ENCODE peak calls at places on chromosomes 6 and 20, in eight cellular contexts. C is CD8-positive, alpha-beta T cell; R is esophagus squamous epithelium; F is mucosa of descending colon; A is A549; Z is SJSA1; M is Caco-2; N is SK-N-SH. H is an unnamed sample.

GRCh38 chr20:1301031-1301529 is 27.9 kb downstream of the SDCBP2 start:
- DNase-seq in A (no peak), N (no peak), Z (peak; percentile 34), R (no peak), C (peak; percentile 75), M (no peak), F (no peak), H (no peak)

GRCh38 chr6:101000334-101000733 is 119.2 kb upstream of the ASCC3 start:
- DNase-seq in M (no peak), R (no peak), C (no peak), A (no peak), Z (no peak), N (no peak), F (no peak), H (no peak)

GRCh38 chr6:150373260-150373701 is 4.5 kb downstream of the IYD start:
- DNase-seq in N (no peak), M (no peak), F (no peak), R (no peak), C (no peak), Z (no peak), A (no peak), H (no peak)

GRCh38 chr6:169723991-169724553 is at the start of gene PHF10:
- DNase-seq in M (peak; percentile 61), C (peak; percentile 64), R (no peak), N (peak; percentile 84), A (no peak), F (peak; percentile 66), Z (peak; percentile 9), H (peak; percentile 36)

GRCh38 chr6:17015551-17016381 is 86.1 kb upstream of the STMND1 start:
- DNase-seq in A (no peak), M (peak; percentile 10), Z (no peak), F (peak; percentile 52), C (peak; percentile 73), N (no peak), R (no peak), H (peak; percentile 16)

GRCh38 chr20:20003088-20003954 is 13.8 kb upstream of the NAA20 start:
- DNase-seq in R (no peak), M (no peak), N (no peak), C (no peak), F (no peak), A (no peak), Z (no peak), H (peak; percentile 27)

GRCh38 chr6:119276211-119276610 is 73.3 kb downstream of the MAN1A1 start:
- DNase-seq in R (no peak), F (no peak), C (no peak), Z (no peak), A (no peak), M (no peak), N (no peak), H (no peak)

GRCh38 chr6:17928514-17929430 is 58.7 kb downstream of the KIF13A start:
- DNase-seq in N (no peak), C (no peak), M (no peak), R (no peak), F (no peak), A (no peak), Z (peak; percentile 76), H (no peak)

GRCh38 chr6:75234126-75234865 is 9.3 kb downstream of the COX7A2 start:
- DNase-seq in F (no peak), Z (no peak), R (no peak), C (no peak), M (no peak), A (no peak), N (no peak), H (no peak)

GRCh38 chr20:60857708-60858107 is 394.4 kb upstream of the CDH4 start:
- DNase-seq in F (no peak), Z (no peak), R (no peak), C (no peak), M (no peak), A (no peak), N (no peak), H (no peak)

GRCh38 chr6:168450921-168451320 is 9.9 kb downstream of the SMOC2 start:
- DNase-seq in A (no peak), R (no peak), M (no peak), F (no peak), N (no peak), C (no peak), Z (no peak), H (no peak)

GRCh38 chr6:156963712-156964700 is 186.8 kb downstream of the ARID1B start:
- DNase-seq in M (no peak), R (no peak), N (no peak), F (no peak), A (no peak), Z (peak; percentile 34), C (no peak), H (no peak)

GRCh38 chr6:12962995-12963394 is 246.4 kb downstream of the PHACTR1 start:
- DNase-seq in Z (no peak), A (no peak), R (no peak), N (no peak), C (no peak), M (no peak), F (no peak), H (no peak)

GRCh38 chr6:80126657-80127350 is 20.3 kb downstream of the BCKDHB start:
- DNase-seq in M (peak; percentile 12), C (no peak), N (no peak), F (no peak), A (no peak), R (no peak), Z (no peak), H (peak; percentile 11)

GRCh38 chr6:29974901-29975560 is 32.7 kb downstream of the HLA-A start:
- DNase-seq in A (no peak), R (no peak), N (no peak), M (no peak), C (no peak), Z (no peak), F (no peak), H (no peak)

GRCh38 chr20:35510946-35511735 is 18.3 kb downstream of the C20orf173 start:
- DNase-seq in M (no peak), R (no peak), C (no peak), Z (no peak), A (no peak), F (no peak), N (no peak), H (no peak)

GRCh38 chr20:8647868-8648495 is 420.9 kb upstream of the PLCB4 start:
- DNase-seq in N (no peak), F (no peak), R (no peak), M (no peak), C (no peak), Z (no peak), A (no peak), H (peak; percentile 7)

GRCh38 chr6:126748141-126748540 is 370.3 kb upstream of the RSPO3 start:
- DNase-seq in C (no peak), Z (no peak), M (no peak), A (no peak), F (no peak), N (no peak), R (no peak), H (no peak)

GRCh38 chr20:41340327-41341055 is at the start of gene LPIN3:
- DNase-seq in A (peak; percentile 79), R (no peak), F (peak; percentile 97), N (peak; percentile 84), M (peak; percentile 99), Z (no peak), C (peak; percentile 58), H (peak; percentile 95)

GRCh38 chr6:160121558-160121957 is at the start of gene SLC22A1:
- DNase-seq in R (no peak), C (no peak), N (no peak), A (no peak), M (no peak), Z (no peak), F (no peak), H (no peak)

DNA sequence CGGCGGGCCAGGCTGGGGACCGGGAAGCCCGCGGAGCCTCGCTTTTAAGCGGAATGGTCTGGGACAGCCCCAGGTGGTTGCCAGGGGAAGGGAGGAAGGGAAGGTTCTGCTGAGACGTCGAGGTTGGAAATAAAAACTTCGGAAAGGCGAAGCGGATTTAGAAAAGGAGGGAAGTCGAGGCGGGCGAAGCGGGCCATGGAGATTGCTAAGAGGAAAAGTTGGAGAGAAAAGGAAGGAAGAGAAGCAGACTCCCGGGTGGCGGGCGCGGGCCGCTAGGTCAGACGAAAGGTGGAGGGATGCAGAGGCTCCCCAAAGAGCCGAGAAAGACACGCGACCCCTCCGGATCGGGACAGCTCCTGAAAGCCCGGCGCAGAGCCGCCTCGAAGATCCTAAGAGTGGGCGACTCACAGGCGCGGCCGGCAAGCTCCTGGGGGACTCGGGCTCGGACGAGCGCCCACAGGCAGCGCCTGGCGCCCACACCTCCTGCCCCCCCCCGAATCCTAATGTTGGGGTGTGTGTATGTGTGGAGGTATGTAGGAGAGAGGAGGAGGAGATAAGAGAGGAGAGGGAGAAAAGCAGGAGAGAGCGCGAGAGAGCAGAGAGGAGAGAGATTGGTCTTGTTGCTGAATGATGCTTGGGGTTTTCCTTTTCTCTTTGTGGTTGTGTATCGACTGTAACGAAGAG is 1.4 kb downstream of the TFAP2B start:
- DNase-seq in R (no peak), A (no peak), N (no peak), F (no peak), Z (no peak), M (no peak), C (no peak), H (no peak)
- H3K4me1 ChIP-seq in R (peaks cover 3% of the 10 kb centered on the region), A (no peaks in the 10 kb centered on the region), N (no peaks in the 10 kb centered on the region), F (no peaks in the 10 kb centered on the region), Z (peaks cover 4% of the 10 kb centered on the region), M (peaks cover 5% of the 10 kb centered on the region), C (no peaks in the 10 kb centered on the region), H (peaks cover 5% of the 10 kb centered on the region)

GRCh38 chr20:24995741-24996448 is 3.3 kb upstream of the APMAP start:
- DNase-seq in A (no peak), R (no peak), N (no peak), M (no peak), C (no peak), F (no peak), Z (no peak), H (no peak)
- H3K4me1 ChIP-seq in A (peaks cover 43% of the 10 kb centered on the region), R (peaks cover 37% of the 10 kb centered on the region), N (peaks cover 13% of the 10 kb centered on the region), M (peaks cover 30% of the 10 kb centered on the region), C (peaks cover 22% of the 10 kb centered on the region), F (peaks cover 11% of the 10 kb centered on the region), Z (peaks cover 39% of the 10 kb centered on the region), H (peaks cover 17% of the 10 kb centered on the region)

GRCh38 chr6:105587349-105588115 is 184.7 kb upstream of the PREP start:
- DNase-seq in M (no peak), F (no peak), Z (peak; percentile 97), R (no peak), N (no peak), C (peak; percentile 52), A (no peak), H (no peak)
- H3K4me1 ChIP-seq in M (no peaks in the 10 kb centered on the region), F (no peaks in the 10 kb centered on the region), Z (peaks cover 40% of the 10 kb centered on the region), R (peaks cover 14% of the 10 kb centered on the region), N (peaks cover 20% of the 10 kb centered on the region), C (peaks cover 15% of the 10 kb centered on the region), A (peaks cover 43% of the 10 kb centered on the region), H (no peaks in the 10 kb centered on the region)

GRCh38 chr20:32526561-32526960 is 58.6 kb downstream of the NOL4L start:
- DNase-seq in F (no peak), N (no peak), A (no peak), M (no peak), Z (no peak), R (no peak), C (no peak), H (no peak)

GRCh38 chr20:32527052-32527446 is 58.1 kb downstream of the NOL4L start:
- DNase-seq in C (no peak), R (no peak), A (no peak), Z (no peak), F (no peak), M (no peak), N (no peak), H (no peak)

GRCh38 chr20:32528291-32528891 is 56.7 kb downstream of the NOL4L start:
- DNase-seq in C (peak; percentile 64), R (no peak), N (peak; percentile 60), F (no peak), A (no peak), M (no peak), Z (no peak), H (no peak)

GRCh38 chr20:32527447-32528055 is 57.6 kb downstream of the NOL4L start:
- DNase-seq in N (peak; percentile 79), M (no peak), A (no peak), Z (no peak), C (peak; percentile 65), F (no peak), R (no peak), H (no peak)

GRCh38 chr20:32528905-32529670 is 56.0 kb downstream of the NOL4L start:
- DNase-seq in Z (no peak), M (no peak), N (peak; percentile 5), A (no peak), C (no peak), R (no peak), F (no peak), H (no peak)
- H3K4me1 ChIP-seq in Z (no peaks in the 10 kb centered on the region), M (no peaks in the 10 kb centered on the region), N (no peaks in the 10 kb centered on the region), A (no peaks in the 10 kb centered on the region), C (peaks cover 83% of the 10 kb centered on the region), R (no peaks in the 10 kb centered on the region), F (no peaks in the 10 kb centered on the region), H (peaks cover 10% of the 10 kb centered on the region)